ENCODE peak calls at places on chromosomes 11 and 22, in four cellular contexts. G is K562, N is HepG2, T is GM12878. J is an unnamed sample.

GRCh38 chr22:17260950-17261349 is 41.7 kb upstream of the ADA2 start:
- DNase-seq in G (no peak), N (no peak), T (no peak), J (peak)

GRCh38 chr11:116993599-116993998 is 104.6 kb downstream of the SIK3 start:
- DNase-seq in G (no peak), N (no peak), T (no peak), J (no peak)

GRCh38 chr22:49838771-49839717 is 11.4 kb upstream of the BRD1 start:
- DNase-seq in G (no peak), N (no peak), T (peak), J (peak)

GRCh38 chr22:46477967-46478635 is 59.3 kb downstream of the CELSR1 start:
- DNase-seq in G (no peak), N (no peak), T (no peak), J (no peak)

GRCh38 chr11:58685973-58686720 is 45.6 kb downstream of the GLYAT start:
- DNase-seq in G (no peak), N (no peak), T (no peak), J (no peak)

GRCh38 chr11:119038884-119039283 is 8.2 kb upstream of the SLC37A4 start:
- DNase-seq in G (no peak), N (no peak), T (no peak), J (no peak)

GRCh38 chr22:34111210-34111824 is 191.0 kb upstream of the LARGE1 start:
- DNase-seq in G (peak), N (peak), T (no peak), J (peak)

GRCh38 chr22:47846206-47846605 is 1083.8 kb downstream of the TBC1D22A start:
- DNase-seq in G (no peak), N (no peak), T (no peak), J (no peak)

GRCh38 chr11:47083913-47084312 is 92.8 kb downstream of the ARFGAP2 start:
- DNase-seq in G (no peak), N (no peak), T (peak), J (no peak)

GRCh38 chr11:77071671-77072605 is 5.2 kb downstream of the CAPN5 start:
- DNase-seq in G (no peak), N (no peak), T (no peak), J (no peak)

GRCh38 chr22:49983148-49984042 is 22.8 kb downstream of the PIM3 start:
- DNase-seq in G (no peak), N (no peak), T (no peak), J (peak)

GRCh38 chr11:47314992-47315391 is 37.5 kb downstream of the MYBPC3 start:
- DNase-seq in G (no peak), N (no peak), T (no peak), J (no peak)

GRCh38 chr11:66247801-66248200 is 20.6 kb upstream of the RAB1B start:
- DNase-seq in G (no peak), N (no peak), T (no peak), J (no peak)

GRCh38 chr11:122229611-122230386 is 113.8 kb upstream of the BLID start:
- DNase-seq in G (no peak), N (peak), T (no peak), J (peak)

GRCh38 chr22:20174785-20175596 is 24.1 kb upstream of the CCDC188 start:
- DNase-seq in G (peak), N (no peak), T (no peak), J (no peak)

GRCh38 chr11:44363116-44363515 is 53.2 kb upstream of the ALX4 start:
- DNase-seq in G (no peak), N (no peak), T (no peak), J (no peak)

GRCh38 chr11:129279326-129280026 is 87.4 kb upstream of the ARHGAP32 start:
- DNase-seq in G (no peak), N (peak), T (no peak), J (peak)

GRCh38 chr11:61851128-61851899 is 23.2 kb downstream of the FADS2 start:
- DNase-seq in G (no peak), N (no peak), T (no peak), J (no peak)

GRCh38 chr11:77090046-77090372 is 12.6 kb upstream of the OMP start:
- DNase-seq in G (no peak), N (no peak), T (no peak), J (no peak)

GRCh38 chr11:18749681-18750319 is 23.8 kb upstream of the IGSF22 start:
- DNase-seq in G (no peak), N (peak), T (no peak), J (peak)

GRCh38 chr11:68832476-68833176 is 9.1 kb downstream of the CPT1A start:
- DNase-seq in G (no peak), N (no peak), T (no peak), J (no peak)

GRCh38 chr11:62082292-62082657 is 41.5 kb upstream of the INCENP start:
- DNase-seq in G (no peak), N (no peak), T (no peak), J (no peak)

GRCh38 chr22:33921576-33922181 is 1.4 kb upstream of the LARGE1 start:
- DNase-seq in G (no peak), N (peak), T (no peak), J (peak)

GRCh38 chr22:40014661-40015255 is 20.0 kb downstream of the FAM83F start:
- DNase-seq in G (no peak), N (no peak), T (no peak), J (no peak)

GRCh38 chr11:68329993-68330699 is 17.8 kb downstream of the LRP5 start:
- DNase-seq in G (no peak), N (no peak), T (no peak), J (no peak)

GRCh38 chr11:111372538-111372937 is 6.5 kb downstream of the POU2AF1 start:
- DNase-seq in G (no peak), N (no peak), T (no peak), J (no peak)

GRCh38 chr11:96092511-96092910 is 168.6 kb upstream of the MTMR2 start:
- DNase-seq in G (no peak), N (no peak), T (no peak), J (no peak)

GRCh38 chr11:96088914-96089313 is 165.0 kb upstream of the MTMR2 start:
- DNase-seq in G (no peak), N (no peak), T (no peak), J (no peak)

GRCh38 chr11:96090711-96091110 is 166.8 kb upstream of the MTMR2 start:
- DNase-seq in G (no peak), N (peak), T (no peak), J (no peak)

GRCh38 chr11:96094156-96094555 is 170.2 kb upstream of the MTMR2 start:
- DNase-seq in G (no peak), N (no peak), T (no peak), J (no peak)

GRCh38 chr11:96091476-96091875 is 167.6 kb upstream of the MTMR2 start:
- DNase-seq in G (no peak), N (peak), T (no peak), J (no peak)
- TF ChIP-seq CTCF in G (peak), N (peak), T (peak), J (no peak)

DNA sequence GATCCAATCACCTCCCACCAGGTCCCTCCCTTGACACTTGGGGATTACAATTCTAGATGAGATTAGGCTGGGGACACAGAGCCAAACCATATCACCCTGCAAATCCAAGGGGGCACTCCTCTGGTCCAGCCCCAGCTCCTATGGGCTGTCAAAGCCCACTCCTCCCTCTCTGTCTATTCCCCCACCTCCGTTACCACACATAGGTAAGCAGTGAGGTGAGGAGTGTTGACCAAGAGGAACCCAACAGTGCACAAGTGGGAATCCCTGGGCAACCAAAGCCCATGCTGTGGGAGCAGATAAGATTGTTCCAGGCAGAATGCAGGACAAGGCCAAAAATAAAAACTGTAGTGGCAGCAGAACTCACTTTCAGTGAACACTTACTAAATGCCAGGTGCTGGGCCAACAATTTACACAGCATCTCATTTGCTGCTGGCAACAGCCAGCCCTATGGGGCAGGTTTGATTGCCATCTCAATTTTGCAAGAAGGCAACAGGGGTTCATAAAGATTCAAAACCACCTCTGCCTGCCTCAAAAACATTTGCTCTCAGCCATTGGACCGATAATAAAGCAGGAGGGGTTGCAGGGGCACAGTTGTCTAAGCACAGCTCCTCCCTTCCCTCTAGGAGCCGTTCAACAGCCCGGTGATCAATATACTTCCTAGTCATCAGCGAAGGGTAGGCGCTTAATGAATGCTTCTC is 8.9 kb downstream of the SDF2L1 start:
- DNase-seq in G (no peak), N (no peak), T (no peak), J (no peak)
- TF ChIP-seq NR2C2 in G (no peak), N (no peak), T (no peak), J (no peak)

DNA sequence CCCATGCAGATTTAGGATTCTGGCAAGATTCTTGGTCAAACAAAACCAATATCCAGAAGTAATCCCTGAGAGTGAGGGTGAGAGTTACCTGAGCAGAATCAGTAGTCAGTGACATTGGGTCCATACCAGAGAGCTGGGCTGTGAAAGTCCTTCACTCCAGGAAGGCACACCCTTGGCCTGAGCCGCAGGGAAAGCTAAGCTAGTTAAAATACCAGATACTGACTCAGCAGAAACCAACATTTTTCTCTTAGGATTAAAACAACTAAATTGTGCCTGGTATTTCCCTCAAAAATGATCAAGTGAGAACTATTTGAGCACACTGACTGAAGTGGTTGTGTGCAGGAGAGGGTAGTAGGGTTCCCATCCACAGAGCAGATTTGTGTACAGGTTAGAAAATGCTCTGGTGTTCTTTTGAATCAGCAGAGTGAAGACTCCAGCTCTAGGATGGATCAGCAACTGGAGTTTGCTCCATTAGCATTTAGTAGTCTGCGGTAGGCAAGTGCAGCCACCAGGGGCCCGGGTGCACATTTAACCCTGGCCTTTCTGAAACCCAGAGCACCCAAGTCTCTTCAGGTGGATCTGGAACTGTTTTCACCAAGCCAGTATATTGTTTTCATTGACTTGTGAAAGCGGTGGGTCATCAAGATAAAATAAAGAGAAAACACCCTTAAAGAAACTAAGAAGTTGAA is 100.7 kb upstream of the CLPB start:
- DNase-seq in G (peak), N (no peak), T (no peak), J (peak)
- TF ChIP-seq CTCF in G (no peak), N (no peak), T (no peak), J (no peak)

GRCh38 chr11:1542267-1542666 is 29.8 kb downstream of the DUSP8 start:
- DNase-seq in G (no peak), N (no peak), T (no peak), J (no peak)

GRCh38 chr11:1545432-1545831 is 26.6 kb downstream of the DUSP8 start:
- DNase-seq in G (no peak), N (no peak), T (no peak), J (no peak)

GRCh38 chr11:1541474-1542204 is 30.4 kb downstream of the DUSP8 start:
- DNase-seq in G (no peak), N (peak), T (no peak), J (no peak)

GRCh38 chr11:1544536-1544935 is 27.5 kb downstream of the DUSP8 start:
- DNase-seq in G (no peak), N (no peak), T (no peak), J (no peak)

GRCh38 chr11:1543606-1544263 is 28.3 kb downstream of the DUSP8 start:
- DNase-seq in G (no peak), N (no peak), T (no peak), J (no peak)
- TF ChIP-seq NR2C2 in G (no peak), N (no peak), T (no peak), J (no peak)

DNA sequence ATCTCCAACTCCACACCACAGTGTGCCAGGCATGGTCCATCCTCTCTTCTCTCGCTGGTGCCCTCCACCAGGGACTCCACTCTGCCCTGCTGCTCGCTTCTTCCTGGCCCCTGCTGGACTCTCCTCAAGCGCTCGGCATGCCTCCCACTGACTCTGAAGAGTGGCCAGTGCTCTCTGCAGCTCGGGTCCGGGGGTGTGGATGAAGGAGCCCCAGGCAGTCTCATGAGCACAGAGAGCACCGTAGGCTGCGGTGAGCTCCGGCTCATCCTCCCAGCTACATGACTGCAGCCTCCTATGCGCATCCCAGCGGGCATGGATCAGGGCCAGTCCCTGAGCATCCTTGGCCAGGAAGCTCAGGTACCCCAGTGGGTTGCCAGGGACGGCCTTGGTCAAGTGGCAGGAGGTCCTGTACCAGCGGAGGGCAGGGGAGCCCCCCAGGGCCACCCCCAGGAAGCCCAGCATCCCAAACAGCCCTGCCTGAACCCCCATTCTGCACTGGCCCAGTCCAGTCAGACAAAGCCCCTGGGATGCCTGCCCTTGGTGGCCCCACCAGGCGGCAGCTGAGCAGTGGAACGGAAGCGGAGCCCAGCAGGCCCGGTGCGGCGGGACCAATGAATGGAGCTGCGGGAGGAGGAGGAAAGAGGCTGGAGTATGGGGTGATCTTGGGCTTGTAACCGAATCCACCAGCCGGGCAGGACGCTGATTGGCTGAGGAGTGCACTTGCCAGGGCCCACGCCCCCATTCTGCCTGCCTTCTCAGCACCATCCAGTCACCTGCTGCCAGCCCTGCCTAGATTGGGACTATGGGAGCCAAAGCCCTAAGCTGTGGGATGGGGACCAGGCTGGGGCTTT is at the start of gene PLA2G3:
- DNase-seq in G (peak), N (peak), T (no peak), J (peak)
- TF ChIP-seq CTCF in G (peak), N (peak), T (no peak), J (no peak)

GRCh38 chr11:1092145-1092670 is 17.5 kb downstream of the MUC2 start:
- DNase-seq in G (no peak), N (no peak), T (no peak), J (no peak)
- TF ChIP-seq NR2C2 in G (no peak), N (no peak), T (no peak), J (no peak)

DNA sequence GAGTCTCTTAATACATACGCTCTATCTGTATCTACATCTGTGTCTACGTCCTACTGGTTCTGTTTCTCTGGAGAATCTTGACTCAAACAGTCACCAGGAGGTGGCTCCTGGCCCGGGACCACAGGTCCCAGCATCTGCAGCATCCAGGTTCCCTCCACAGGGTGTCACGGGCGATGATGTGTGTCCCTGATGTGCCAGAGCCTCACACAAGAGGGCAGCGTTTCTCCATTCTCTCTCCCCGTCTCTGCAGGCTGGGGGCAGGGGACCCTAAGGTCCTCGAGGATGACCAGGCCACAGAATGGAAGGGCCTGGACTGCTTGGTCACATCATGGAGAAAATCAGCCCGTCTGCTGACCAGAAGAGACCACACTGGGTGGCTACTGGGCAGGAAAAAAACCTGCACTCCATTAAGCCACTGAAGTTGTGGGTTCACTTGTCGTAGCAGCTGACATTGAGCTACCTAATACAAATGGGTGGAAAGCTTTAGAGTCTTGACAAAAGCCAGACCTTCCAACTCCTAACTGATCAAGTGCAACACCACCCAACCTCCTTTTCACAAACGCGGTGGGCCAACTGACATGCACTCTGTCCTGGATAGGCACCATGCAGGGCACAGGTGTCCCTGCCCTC is 392.5 kb downstream of the CTTN start:
- DNase-seq in G (no peak), N (no peak), T (no peak), J (peak)
- TF ChIP-seq CTCF in G (peak), N (peak), T (no peak), J (peak)

DNA sequence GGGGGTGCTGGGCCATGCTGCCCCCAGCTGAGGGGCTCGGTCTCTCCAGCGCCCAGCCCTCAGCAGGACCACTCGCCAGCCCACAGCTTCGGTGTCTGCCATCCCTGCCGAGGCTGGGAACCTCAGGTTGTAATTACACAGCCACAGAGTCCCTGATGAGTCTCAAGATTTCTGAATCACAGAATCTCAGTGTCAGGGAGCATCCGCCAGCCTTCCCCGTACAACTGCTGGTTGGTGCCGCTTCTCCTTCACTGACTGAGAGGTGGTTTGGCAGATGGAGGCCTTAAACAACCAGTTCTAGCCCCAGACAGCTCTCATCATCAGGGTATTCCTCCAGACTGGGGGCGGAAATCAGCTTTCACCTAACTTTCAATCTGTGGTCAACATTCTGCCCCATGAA is 13.7 kb downstream of the PHF21B start:
- DNase-seq in G (no peak), N (no peak), T (no peak), J (no peak)
- TF ChIP-seq NR2C2 in G (no peak), N (no peak), T (no peak), J (no peak)

GRCh38 chr11:134536677-134537076 is 124.6 kb upstream of the B3GAT1 start:
- DNase-seq in G (no peak), N (no peak), T (no peak), J (no peak)

GRCh38 chr11:134537296-134537695 is 125.3 kb upstream of the B3GAT1 start:
- DNase-seq in G (no peak), N (no peak), T (no peak), J (peak)

GRCh38 chr11:134535029-134536025 is 123.3 kb upstream of the B3GAT1 start:
- DNase-seq in G (no peak), N (no peak), T (no peak), J (no peak)

GRCh38 chr11:134537941-134538340 is 125.9 kb upstream of the B3GAT1 start:
- DNase-seq in G (no peak), N (no peak), T (no peak), J (no peak)

DNA sequence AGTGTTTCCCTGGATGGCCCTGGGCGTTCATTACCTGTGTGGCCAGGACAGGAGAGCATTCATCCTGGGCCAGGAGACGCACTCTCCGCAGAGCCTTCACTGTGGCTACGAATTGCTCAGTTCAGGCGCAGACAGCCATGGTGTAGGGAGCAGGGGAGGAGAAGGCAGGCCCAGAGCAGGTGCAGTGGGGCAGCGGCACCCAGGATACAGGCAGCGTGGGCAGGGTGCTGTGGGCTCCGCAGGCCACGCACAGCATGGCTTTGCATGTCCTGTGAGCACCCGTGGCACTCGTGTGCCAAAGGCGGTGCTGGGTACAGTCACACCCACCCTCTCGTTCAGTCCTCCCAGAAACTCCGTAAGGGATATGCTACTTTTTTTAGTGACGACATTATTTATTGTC is 124.2 kb upstream of the B3GAT1 start:
- DNase-seq in G (no peak), N (no peak), T (no peak), J (no peak)
- TF ChIP-seq CTCF in G (no peak), N (no peak), T (no peak), J (no peak)

J was measured in WTC11.